ENCODE peak calls at places on chromosomes 11 and 22, in nine cellular contexts. One of them, this sample, is unnamed.
A peak's percentile ranks its signal among the peaks of the same experiment; 100 is the strongest.

GRCh38 chr22:20602589-20603164 is 95.3 kb downstream of the MED15 start:
- DNase-seq in SK-N-MC: no peak
- DNase-seq in activated CD8-positive, alpha-beta memory T cell treated with anti-CD3 and anti-CD28 coated beads for 24 hours: no peak
- DNase-seq in glomerular endothelial cell: no peak
- DNase-seq in GM12865: no peak
- DNase-seq in HT-29: no peak
- DNase-seq in epithelial cell of esophagus: no peak
- DNase-seq in D341Med: no peak
- DNase-seq in stimulated activated CD8-positive, alpha-beta memory T cell treated with anti-CD3 and anti-CD28 coated beads, Interleukin-15, amount 100 ng/mL, for 1 hour: no peak
- DNase-seq in this sample: no peak

GRCh38 chr11:46529086-46529905 is 64.5 kb downstream of the AMBRA1 start:
- DNase-seq in SK-N-MC: no peak
- DNase-seq in activated CD8-positive, alpha-beta memory T cell treated with anti-CD3 and anti-CD28 coated beads for 24 hours: peak; percentile 85
- DNase-seq in glomerular endothelial cell: no peak
- DNase-seq in GM12865: peak; percentile 82
- DNase-seq in HT-29: peak; percentile 80
- DNase-seq in epithelial cell of esophagus: peak; percentile 71
- DNase-seq in D341Med: peak; percentile 87
- DNase-seq in stimulated activated CD8-positive, alpha-beta memory T cell treated with anti-CD3 and anti-CD28 coated beads, Interleukin-15, amount 100 ng/mL, for 1 hour: peak; percentile 60
- DNase-seq in this sample: peak; percentile 89

GRCh38 chr22:44076825-44077224 is 52.7 kb downstream of the PARVB start:
- DNase-seq in SK-N-MC: no peak
- DNase-seq in activated CD8-positive, alpha-beta memory T cell treated with anti-CD3 and anti-CD28 coated beads for 24 hours: no peak
- DNase-seq in glomerular endothelial cell: no peak
- DNase-seq in GM12865: no peak
- DNase-seq in HT-29: no peak
- DNase-seq in epithelial cell of esophagus: no peak
- DNase-seq in D341Med: no peak
- DNase-seq in stimulated activated CD8-positive, alpha-beta memory T cell treated with anti-CD3 and anti-CD28 coated beads, Interleukin-15, amount 100 ng/mL, for 1 hour: no peak
- DNase-seq in this sample: no peak

GRCh38 chr11:65645710-65646109 is 7.8 kb downstream of the SIPA1 start:
- DNase-seq in SK-N-MC: no peak
- DNase-seq in activated CD8-positive, alpha-beta memory T cell treated with anti-CD3 and anti-CD28 coated beads for 24 hours: no peak
- DNase-seq in glomerular endothelial cell: no peak
- DNase-seq in GM12865: no peak
- DNase-seq in HT-29: no peak
- DNase-seq in epithelial cell of esophagus: no peak
- DNase-seq in D341Med: no peak
- DNase-seq in stimulated activated CD8-positive, alpha-beta memory T cell treated with anti-CD3 and anti-CD28 coated beads, Interleukin-15, amount 100 ng/mL, for 1 hour: no peak
- DNase-seq in this sample: no peak

GRCh38 chr11:35274909-35275807 is 136.2 kb downstream of the CD44 start:
- DNase-seq in SK-N-MC: no peak
- DNase-seq in activated CD8-positive, alpha-beta memory T cell treated with anti-CD3 and anti-CD28 coated beads for 24 hours: no peak
- DNase-seq in glomerular endothelial cell: no peak
- DNase-seq in GM12865: no peak
- DNase-seq in HT-29: peak; percentile 89
- DNase-seq in epithelial cell of esophagus: peak; percentile 75
- DNase-seq in D341Med: peak; percentile 34
- DNase-seq in stimulated activated CD8-positive, alpha-beta memory T cell treated with anti-CD3 and anti-CD28 coated beads, Interleukin-15, amount 100 ng/mL, for 1 hour: no peak
- DNase-seq in this sample: peak; percentile 82

GRCh38 chr11:34044664-34045485 is 6.7 kb upstream of the CAPRIN1 start:
- DNase-seq in SK-N-MC: no peak
- DNase-seq in activated CD8-positive, alpha-beta memory T cell treated with anti-CD3 and anti-CD28 coated beads for 24 hours: no peak
- DNase-seq in glomerular endothelial cell: no peak
- DNase-seq in GM12865: no peak
- DNase-seq in HT-29: peak; percentile 61
- DNase-seq in epithelial cell of esophagus: peak; percentile 97
- DNase-seq in D341Med: no peak
- DNase-seq in stimulated activated CD8-positive, alpha-beta memory T cell treated with anti-CD3 and anti-CD28 coated beads, Interleukin-15, amount 100 ng/mL, for 1 hour: no peak
- DNase-seq in this sample: peak; percentile 99

GRCh38 chr11:17972987-17973386 is 39.9 kb downstream of the SERGEF start:
- DNase-seq in SK-N-MC: peak; percentile 8
- DNase-seq in activated CD8-positive, alpha-beta memory T cell treated with anti-CD3 and anti-CD28 coated beads for 24 hours: no peak
- DNase-seq in glomerular endothelial cell: no peak
- DNase-seq in GM12865: peak; percentile 20
- DNase-seq in HT-29: peak; percentile 17
- DNase-seq in epithelial cell of esophagus: peak; percentile 97
- DNase-seq in D341Med: peak; percentile 78
- DNase-seq in stimulated activated CD8-positive, alpha-beta memory T cell treated with anti-CD3 and anti-CD28 coated beads, Interleukin-15, amount 100 ng/mL, for 1 hour: no peak
- DNase-seq in this sample: peak; percentile 73

GRCh38 chr11:123191939-123192338 is 3.1 kb downstream of the CLMP start:
- DNase-seq in SK-N-MC: no peak
- DNase-seq in activated CD8-positive, alpha-beta memory T cell treated with anti-CD3 and anti-CD28 coated beads for 24 hours: no peak
- DNase-seq in glomerular endothelial cell: no peak
- DNase-seq in GM12865: no peak
- DNase-seq in HT-29: no peak
- DNase-seq in epithelial cell of esophagus: no peak
- DNase-seq in D341Med: no peak
- DNase-seq in stimulated activated CD8-positive, alpha-beta memory T cell treated with anti-CD3 and anti-CD28 coated beads, Interleukin-15, amount 100 ng/mL, for 1 hour: no peak
- DNase-seq in this sample: no peak

GRCh38 chr11:27211370-27212127 is 151.5 kb downstream of the CCDC34 start:
- DNase-seq in SK-N-MC: no peak
- DNase-seq in activated CD8-positive, alpha-beta memory T cell treated with anti-CD3 and anti-CD28 coated beads for 24 hours: no peak
- DNase-seq in glomerular endothelial cell: no peak
- DNase-seq in GM12865: no peak
- DNase-seq in HT-29: peak; percentile 49
- DNase-seq in epithelial cell of esophagus: no peak
- DNase-seq in D341Med: no peak
- DNase-seq in stimulated activated CD8-positive, alpha-beta memory T cell treated with anti-CD3 and anti-CD28 coated beads, Interleukin-15, amount 100 ng/mL, for 1 hour: no peak
- DNase-seq in this sample: no peak

GRCh38 chr22:38176170-38176741 is 5.4 kb downstream of the PLA2G6 start:
- DNase-seq in SK-N-MC: no peak
- DNase-seq in activated CD8-positive, alpha-beta memory T cell treated with anti-CD3 and anti-CD28 coated beads for 24 hours: peak; percentile 77
- DNase-seq in glomerular endothelial cell: peak; percentile 98
- DNase-seq in GM12865: peak; percentile 92
- DNase-seq in HT-29: peak; percentile 69
- DNase-seq in epithelial cell of esophagus: peak; percentile 69
- DNase-seq in D341Med: no peak
- DNase-seq in stimulated activated CD8-positive, alpha-beta memory T cell treated with anti-CD3 and anti-CD28 coated beads, Interleukin-15, amount 100 ng/mL, for 1 hour: no peak
- DNase-seq in this sample: no peak

GRCh38 chr11:111326824-111327223 is 28.5 kb downstream of the POU2AF3 start:
- DNase-seq in SK-N-MC: no peak
- DNase-seq in activated CD8-positive, alpha-beta memory T cell treated with anti-CD3 and anti-CD28 coated beads for 24 hours: no peak
- DNase-seq in glomerular endothelial cell: no peak
- DNase-seq in GM12865: no peak
- DNase-seq in HT-29: no peak
- DNase-seq in epithelial cell of esophagus: no peak
- DNase-seq in D341Med: no peak
- DNase-seq in stimulated activated CD8-positive, alpha-beta memory T cell treated with anti-CD3 and anti-CD28 coated beads, Interleukin-15, amount 100 ng/mL, for 1 hour: no peak
- DNase-seq in this sample: no peak

This sample was measured in A673.